ENCODE peak calls at places on chromosome 13, in nine cellular contexts. I is activated T-helper 1 cell treated with anti-CD3 and anti-CD28 coated beads, Interleukin-2, amount 50 U/mL, for 16 hours; G is RWPE1; V is NCI-H1930; Y is heart right ventricle; P is activated CD4-positive, alpha-beta T cell treated with anti-CD3 and anti-CD28 coated beads, Interleukin-2, amount 10 ng/mL, durations not matched to agents 7 days and 5 days; X is GM04504; S is CD4-positive, alpha-beta T cell; C is ascending aorta. Q is an unnamed sample.
A peak's percentile ranks its signal among the peaks of the same experiment; 100 is the strongest.

GRCh38 chr13:113109151-113110047 is 3.8 kb downstream of the F7 start:
- DNase-seq in V (peak; percentile 33), S (no peak), C (no peak), P (no peak), Y (no peak), G (no peak), I (no peak), X (no peak), Q (peak; percentile 16)

GRCh38 chr13:51221674-51222509 is at the start of gene FAM124A:
- DNase-seq in X (no peak), G (peak; percentile 22), V (peak; percentile 67), Y (peak; percentile 66), I (peak; percentile 6), S (no peak), C (no peak), P (peak; percentile 34), Q (peak; percentile 62)

GRCh38 chr13:22135446-22135845 is 464.6 kb downstream of the FGF9 start:
- DNase-seq in P (no peak), Y (no peak), I (no peak), S (no peak), C (no peak), X (no peak), G (no peak), V (no peak), Q (no peak)

GRCh38 chr13:109610517-109610916 is 175.9 kb downstream of the IRS2 start:
- DNase-seq in G (no peak), S (peak; percentile 34), Y (peak; percentile 37), C (no peak), X (no peak), I (no peak), P (peak; percentile 45), V (peak; percentile 20), Q (peak; percentile 70)

GRCh38 chr13:26881154-26881553 is 120.6 kb upstream of the GPR12 start:
- DNase-seq in S (no peak), G (peak; percentile 12), X (peak; percentile 10), C (no peak), V (no peak), I (no peak), Y (no peak), P (no peak), Q (no peak)

GRCh38 chr13:32409561-32410440 is 18.1 kb downstream of the N4BP2L1 start:
- DNase-seq in S (no peak), V (no peak), G (no peak), P (no peak), I (no peak), X (no peak), Y (peak; percentile 46), C (no peak), Q (peak; percentile 66)

GRCh38 chr13:26529441-26529840 is 28.0 kb upstream of the WASF3 start:
- DNase-seq in S (no peak), G (peak; percentile 39), V (no peak), C (no peak), P (peak; percentile 44), I (no peak), X (peak; percentile 45), Y (peak; percentile 31), Q (peak; percentile 35)

GRCh38 chr13:44801990-44802389 is 187.3 kb downstream of the NUFIP1 start:
- DNase-seq in X (peak; percentile 56), P (no peak), S (no peak), C (no peak), I (no peak), V (no peak), Y (no peak), G (peak; percentile 84), Q (no peak)

GRCh38 chr13:20231839-20232555 is at the start of gene GJB6:
- DNase-seq in V (peak; percentile 13), P (peak; percentile 27), X (no peak), G (peak; percentile 51), S (peak; percentile 9), C (no peak), I (no peak), Y (no peak), Q (no peak)

GRCh38 chr13:44305845-44306244 is 67.8 kb upstream of the SERP2 start:
- DNase-seq in I (no peak), S (no peak), X (no peak), Y (no peak), P (no peak), G (no peak), V (no peak), C (no peak), Q (no peak)

GRCh38 chr13:66586489-66586888 is 643.6 kb downstream of the PCDH9 start:
- DNase-seq in I (no peak), S (no peak), X (no peak), V (no peak), P (no peak), C (no peak), G (no peak), Y (no peak), Q (no peak)

GRCh38 chr13:94233401-94233800 is 246.1 kb downstream of the DCT start:
- DNase-seq in X (peak; percentile 73), V (no peak), S (no peak), Y (no peak), G (peak; percentile 64), C (no peak), I (no peak), P (no peak), Q (no peak)

GRCh38 chr13:29503041-29503837 is 92.2 kb downstream of the SLC7A1 start:
- DNase-seq in V (no peak), C (no peak), P (peak; percentile 22), X (no peak), S (no peak), G (no peak), Y (no peak), I (no peak), Q (peak; percentile 46)

GRCh38 chr13:24520733-24521132 is 8.2 kb upstream of the PARP4 start:
- DNase-seq in V (no peak), C (no peak), X (no peak), G (no peak), Y (no peak), S (no peak), I (no peak), P (no peak), Q (no peak)

GRCh38 chr13:51066091-51066831 is 44.8 kb downstream of the C13orf42 start:
- DNase-seq in C (no peak), S (no peak), X (no peak), G (no peak), P (no peak), Y (no peak), V (no peak), I (no peak), Q (peak; percentile 55)

GRCh38 chr13:75226092-75226491 is 255.9 kb downstream of the TBC1D4 start:
- DNase-seq in G (no peak), V (no peak), Y (no peak), S (no peak), C (no peak), P (no peak), X (no peak), I (no peak), Q (no peak)

GRCh38 chr13:39385621-39386231 is 217.3 kb downstream of the LHFPL6 start:
- DNase-seq in P (no peak), Y (no peak), G (no peak), I (no peak), V (peak; percentile 22), X (no peak), S (no peak), C (no peak), Q (no peak)

GRCh38 chr13:51557875-51558604 is 26.2 kb upstream of the WDFY2 start:
- DNase-seq in X (peak; percentile 54), S (no peak), I (no peak), G (peak; percentile 80), V (no peak), P (no peak), Y (no peak), C (no peak), Q (no peak)

GRCh38 chr13:48631441-48631840 is 22.3 kb upstream of the CYSLTR2 start:
- DNase-seq in X (no peak), V (no peak), G (no peak), S (no peak), C (no peak), I (no peak), Y (no peak), P (no peak), Q (no peak)

GRCh38 chr13:50323440-50324070 is 308.3 kb downstream of the KCNRG start:
- DNase-seq in I (no peak), C (no peak), S (no peak), P (no peak), X (peak; percentile 78), G (peak; percentile 39), V (no peak), Y (no peak), Q (no peak)

GRCh38 chr13:35478384-35479222 is 2.1 kb upstream of the MAB21L1 start:
- DNase-seq in Y (no peak), S (no peak), X (no peak), V (no peak), I (no peak), C (no peak), P (no peak), G (no peak), Q (peak; percentile 38)

GRCh38 chr13:50235604-50236003 is 220.4 kb downstream of the KCNRG start:
- DNase-seq in S (no peak), I (no peak), G (no peak), V (no peak), P (no peak), C (no peak), Y (no peak), X (no peak), Q (no peak)

GRCh38 chr13:90365130-90365529 is 982.4 kb upstream of the MIR17HG start:
- DNase-seq in S (no peak), I (no peak), C (no peak), G (no peak), V (no peak), Y (no peak), P (no peak), X (no peak), Q (no peak)

GRCh38 chr13:25882732-25883357 is 169.0 kb downstream of the SHISA2 start:
- DNase-seq in P (peak; percentile 47), G (no peak), V (no peak), X (no peak), S (no peak), Y (no peak), C (no peak), I (no peak), Q (no peak)

GRCh38 chr13:39448831-39449230 is 154.2 kb downstream of the LHFPL6 start:
- DNase-seq in P (no peak), Y (no peak), V (no peak), G (no peak), S (no peak), X (no peak), I (no peak), C (no peak), Q (no peak)

GRCh38 chr13:71030789-71031188 is 836.2 kb downstream of the DACH1 start:
- DNase-seq in V (no peak), X (no peak), P (no peak), Y (no peak), C (no peak), G (no peak), S (no peak), I (no peak), Q (no peak)

GRCh38 chr13:99385940-99386339 is 78.7 kb upstream of the GPR183 start:
- DNase-seq in I (no peak), V (no peak), G (no peak), Y (no peak), P (no peak), S (no peak), C (no peak), X (no peak), Q (no peak)

GRCh38 chr13:73738626-73739025 is 395.6 kb downstream of the KLF12 start:
- DNase-seq in X (no peak), C (no peak), I (no peak), P (no peak), G (no peak), S (no peak), V (no peak), Y (no peak), Q (no peak)

GRCh38 chr13:28716511-28716910 is 2.3 kb downstream of the SLC46A3 start:
- DNase-seq in I (no peak), P (no peak), C (no peak), X (peak; percentile 78), S (no peak), G (peak; percentile 78), Y (no peak), V (no peak), Q (peak; percentile 53)

GRCh38 chr13:44810067-44810840 is 179.0 kb downstream of the NUFIP1 start:
- DNase-seq in C (no peak), S (no peak), I (no peak), P (no peak), V (no peak), Y (no peak), X (no peak), G (no peak), Q (peak; percentile 55)

GRCh38 chr13:111153977-111154332 is 38.8 kb downstream of the ARHGEF7 start:
- DNase-seq in V (no peak), P (no peak), Y (peak; percentile 54), I (peak; percentile 35), G (peak; percentile 38), X (no peak), C (no peak), S (peak; percentile 38), Q (no peak)